ENCODE peak calls at places on chromosomes 11 and 22, in five cellular contexts. Q is GM12878, V is NT2/D1, G is H1, S is HepG2. J is an unnamed sample.

GRCh38 chr11:108474664-108475485 is 7.5 kb upstream of the C11orf65 start:
- DNase-seq in G (no peak), Q (no peak), V (no peak), S (no peak), J (no peak)

GRCh38 chr11:75344761-75345454 is 6.6 kb downstream of the ARRB1 start:
- DNase-seq in G (no peak), Q (no peak), V (no peak), S (no peak), J (no peak)

GRCh38 chr11:123653405-123653996 is 923 bp downstream of the SCN3B start:
- DNase-seq in V (peak), G (no peak), Q (no peak), S (no peak), J (no peak)

GRCh38 chr11:61485080-61485479 is 23.5 kb upstream of the LRRC10B start:
- DNase-seq in S (no peak), V (no peak), Q (no peak), G (no peak), J (no peak)

GRCh38 chr11:106471273-106471672 is 393.8 kb downstream of the AASDHPPT start:
- DNase-seq in S (no peak), G (no peak), V (no peak), Q (no peak), J (no peak)

GRCh38 chr22:46829140-46829891 is 66.9 kb downstream of the TBC1D22A start:
- DNase-seq in Q (no peak), V (no peak), S (no peak), G (peak), J (no peak)

GRCh38 chr11:82980292-82980691 is 78.8 kb downstream of the DDIAS start:
- DNase-seq in Q (no peak), S (no peak), G (no peak), V (no peak), J (no peak)

GRCh38 chr11:70826541-70826943 is 425.8 kb downstream of the SHANK2 start:
- DNase-seq in S (no peak), V (no peak), Q (no peak), G (peak), J (peak)

GRCh38 chr11:117387992-117388765 is 60.5 kb downstream of the CEP164 start:
- DNase-seq in S (no peak), Q (no peak), G (no peak), V (no peak), J (no peak)

GRCh38 chr11:96054870-96055705 is 131.2 kb upstream of the MTMR2 start:
- DNase-seq in V (peak), Q (no peak), G (no peak), S (peak), J (peak)

GRCh38 chr11:36214976-36215687 is 74.1 kb downstream of the COMMD9 start:
- DNase-seq in S (no peak), V (no peak), Q (no peak), G (no peak), J (no peak)

GRCh38 chr11:65606876-65607613 is 7.0 kb downstream of the MAP3K11 start:
- DNase-seq in S (no peak), Q (no peak), G (peak), V (peak), J (peak)

GRCh38 chr11:59225017-59225416 is 12.3 kb upstream of the MPEG1 start:
- DNase-seq in V (no peak), S (no peak), Q (no peak), G (no peak), J (no peak)

GRCh38 chr11:67640021-67640757 is 626 bp upstream of the TBX10 start:
- DNase-seq in S (peak), Q (no peak), V (no peak), G (peak), J (peak)

GRCh38 chr11:70547821-70548670 is 149.7 kb downstream of the CTTN start:
- DNase-seq in V (no peak), Q (no peak), S (no peak), G (no peak), J (no peak)

GRCh38 chr11:61586792-61587430 is 6.0 kb upstream of the SYT7 start:
- DNase-seq in V (no peak), G (no peak), S (peak), Q (no peak), J (no peak)

GRCh38 chr11:46285594-46286033 is 8.2 kb downstream of the CREB3L1 start:
- DNase-seq in Q (no peak), G (no peak), V (no peak), S (no peak), J (no peak)

GRCh38 chr11:5596611-5597201 is at the start of gene TRIM6:
- DNase-seq in S (no peak), Q (no peak), V (peak), G (peak), J (peak)

GRCh38 chr11:121036981-121037380 is 13.1 kb downstream of the TBCEL start:
- DNase-seq in V (no peak), S (no peak), G (no peak), Q (no peak), J (no peak)

GRCh38 chr11:64629796-64630562 is 39.0 kb downstream of the SLC22A12 start:
- DNase-seq in G (peak), V (peak), Q (no peak), S (no peak), J (peak)

GRCh38 chr11:125624756-125625213 is at the start of gene CHEK1:
- DNase-seq in Q (no peak), S (no peak), V (no peak), G (no peak), J (no peak)

GRCh38 chr11:44575288-44575672 is 9.8 kb downstream of the CD82 start:
- DNase-seq in V (no peak), Q (no peak), G (no peak), S (no peak), J (no peak)

GRCh38 chr22:27988704-27989103 is 69.6 kb upstream of the PITPNB start:
- DNase-seq in Q (no peak), V (no peak), S (no peak), G (no peak), J (no peak)

GRCh38 chr22:27986459-27986858 is 67.4 kb upstream of the PITPNB start:
- DNase-seq in G (no peak), S (no peak), Q (no peak), V (no peak), J (no peak)

GRCh38 chr22:27985323-27986275 is 66.5 kb upstream of the PITPNB start:
- DNase-seq in Q (no peak), S (no peak), G (peak), V (no peak), J (no peak)

GRCh38 chr22:27986937-27987336 is 67.9 kb upstream of the PITPNB start:
- DNase-seq in V (no peak), Q (no peak), G (peak), S (no peak), J (no peak)

GRCh38 chr22:27987557-27987956 is 68.5 kb upstream of the PITPNB start:
- DNase-seq in S (no peak), G (no peak), V (no peak), Q (no peak), J (no peak)
- TF ChIP-seq SUZ12 in S (no peak), G (no peak), V (no peak), Q (no peak), J (no peak)

GRCh38 chr11:1306186-1307162 is 3.0 kb downstream of the TOLLIP start:
- DNase-seq in V (no peak), S (no peak), G (peak), Q (no peak), J (no peak)

GRCh38 chr11:1308745-1309497 is 511 bp downstream of the TOLLIP start:
- DNase-seq in G (no peak), V (no peak), S (no peak), Q (no peak), J (no peak)

GRCh38 chr11:1307998-1308744 is 1.3 kb downstream of the TOLLIP start:
- DNase-seq in S (no peak), V (no peak), Q (no peak), G (peak), J (no peak)

GRCh38 chr11:1305558-1306056 is 3.8 kb downstream of the TOLLIP start:
- DNase-seq in S (no peak), Q (no peak), V (no peak), G (peak), J (no peak)

GRCh38 chr11:1307163-1307870 is 2.1 kb downstream of the TOLLIP start:
- DNase-seq in Q (no peak), G (peak), S (no peak), V (no peak), J (no peak)
- TF ChIP-seq SUZ12 in Q (no peak), G (no peak), S (no peak), V (no peak), J (no peak)

GRCh38 chr11:3120071-3120792 is 44.9 kb downstream of the OSBPL5 start:
- DNase-seq in G (no peak), V (no peak), S (no peak), Q (no peak), J (no peak)
- TF ChIP-seq SUZ12 in G (no peak), V (no peak), S (no peak), Q (no peak), J (no peak)

DNA sequence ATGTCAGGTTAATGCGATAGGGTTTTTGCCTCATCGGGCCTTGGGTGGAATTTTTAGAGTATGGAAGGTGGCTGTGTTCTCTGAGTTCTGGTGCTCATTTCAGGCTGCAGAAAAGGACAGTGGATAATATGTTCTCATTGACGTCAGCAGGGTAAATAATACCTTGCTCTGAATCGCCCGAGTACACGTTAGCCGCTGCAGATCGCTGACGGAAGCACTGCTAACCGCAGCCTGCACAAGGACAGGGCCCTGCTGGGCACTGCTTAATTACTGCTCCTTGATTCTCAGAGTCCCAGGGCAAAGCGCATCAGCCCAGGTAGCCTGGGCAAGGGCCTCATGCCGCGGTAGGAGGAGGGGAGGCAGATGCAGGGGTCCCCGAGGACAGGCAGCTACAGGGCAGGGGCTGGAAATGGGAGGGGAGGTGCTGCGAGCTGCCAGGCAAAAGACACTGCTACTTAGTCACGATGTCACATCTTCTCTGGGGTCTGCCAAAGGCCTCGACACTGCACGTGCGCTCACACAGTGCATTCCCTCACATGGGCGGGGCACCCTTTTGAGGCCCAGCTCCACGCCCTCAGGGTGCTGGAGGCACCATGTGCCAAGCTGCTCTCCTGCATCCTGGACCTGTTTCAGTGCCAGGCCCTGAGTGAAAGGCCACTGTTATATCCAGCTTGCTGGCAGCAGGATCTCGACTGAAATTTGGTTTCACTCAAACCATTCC is 35.2 kb downstream of the PPP2R1B start:
- DNase-seq in G (no peak), S (no peak), V (no peak), Q (no peak), J (peak)
- TF ChIP-seq SUZ12 in G (no peak), S (no peak), V (no peak), Q (no peak), J (no peak)

DNA sequence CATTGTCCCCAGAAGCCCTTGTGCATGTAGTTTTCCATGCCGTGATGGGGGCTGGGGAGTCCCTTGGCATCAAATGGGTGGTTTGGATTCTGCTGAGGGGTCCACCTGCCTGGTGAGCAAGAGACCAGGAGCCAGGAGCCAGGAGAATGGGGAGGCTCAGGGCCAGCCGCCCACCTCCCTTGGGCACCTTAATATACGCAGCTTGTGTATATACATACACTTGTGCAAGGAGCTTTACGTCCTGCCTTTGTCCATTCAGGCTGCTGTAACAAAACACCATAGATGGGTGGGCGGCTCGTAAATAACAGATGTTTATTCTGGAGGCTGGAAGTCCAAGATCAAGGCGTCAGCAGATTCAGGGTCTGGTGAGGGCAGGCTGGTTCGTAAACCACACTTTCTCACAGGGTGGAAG is 62.5 kb downstream of the SMIM38 start:
- DNase-seq in G (peak), Q (no peak), S (no peak), V (no peak), J (no peak)
- TF ChIP-seq SUZ12 in G (no peak), Q (no peak), S (no peak), V (no peak), J (no peak)

J was measured in HEK293T.